ENCODE peak calls at places on chromosomes 11 and 22, in nine cellular contexts. Z, Y, O, F, A, Q, K, C and N are unnamed samples.

GRCh38 chr11:36557991-36558390 is 9.8 kb upstream of the RAG1 start:
- DNase-seq in Z (no peak), Y (no peak), O (no peak), F (no peak), A (no peak), Q (no peak), K (no peak), C (no peak), N (no peak)

GRCh38 chr11:20093775-20094174 is 66.5 kb downstream of the DBX1 start:
- DNase-seq in Z (no peak), Y (no peak), O (peak; percentile 73), F (no peak), A (no peak), Q (no peak), K (no peak), C (no peak), N (no peak)

GRCh38 chr11:62129610-62130497 is 6.0 kb downstream of the INCENP start:
- DNase-seq in Z (no peak), Y (no peak), O (no peak), F (peak; percentile 56), A (no peak), Q (no peak), K (peak; percentile 6), C (peak; percentile 18), N (no peak)

GRCh38 chr11:68038718-68039525 is at the start of gene TCIRG1:
- DNase-seq in Z (peak; percentile 93), Y (peak; percentile 91), O (peak; percentile 70), F (peak; percentile 96), A (peak; percentile 47), Q (peak; percentile 84), K (peak; percentile 90), C (peak; percentile 92), N (no peak)

GRCh38 chr11:110147965-110148709 is 54.9 kb downstream of the ZC3H12C start:
- DNase-seq in Z (peak; percentile 29), Y (no peak), O (peak; percentile 92), F (no peak), A (no peak), Q (no peak), K (no peak), C (no peak), N (no peak)

GRCh38 chr11:120573756-120574354 is 62.3 kb downstream of the GRIK4 start:
- DNase-seq in Z (no peak), Y (no peak), O (no peak), F (peak; percentile 45), A (no peak), Q (no peak), K (no peak), C (no peak), N (no peak)

GRCh38 chr11:61587541-61587941 is 6.7 kb upstream of the SYT7 start:
- DNase-seq in Z (peak; percentile 31), Y (peak; percentile 72), O (no peak), F (peak; percentile 79), A (no peak), Q (no peak), K (peak; percentile 33), C (peak; percentile 51), N (no peak)

GRCh38 chr11:129259950-129260349 is 67.8 kb upstream of the ARHGAP32 start:
- DNase-seq in Z (no peak), Y (no peak), O (no peak), F (no peak), A (no peak), Q (no peak), K (no peak), C (no peak), N (no peak)

GRCh38 chr22:31138126-31138525 is 2.2 kb downstream of the PLA2G3 start:
- DNase-seq in Z (no peak), Y (no peak), O (no peak), F (no peak), A (no peak), Q (no peak), K (no peak), C (no peak), N (no peak)

GRCh38 chr22:46576556-46577351 is 39.3 kb upstream of the CELSR1 start:
- DNase-seq in Z (peak; percentile 23), Y (peak; percentile 75), O (peak; percentile 35), F (peak; percentile 71), A (no peak), Q (no peak), K (peak; percentile 54), C (peak; percentile 68), N (no peak)

GRCh38 chr11:28107726-28108618 is at the start of the genes KIF18A and METTL15:
- DNase-seq in Z (peak; percentile 70), Y (peak; percentile 100), O (peak; percentile 99), F (peak; percentile 100), A (peak; percentile 98), Q (peak; percentile 100), K (peak; percentile 100), C (peak; percentile 100), N (peak; percentile 97)

GRCh38 chr11:28110839-28111235 is 2.6 kb downstream of the METTL15 start:
- DNase-seq in Z (no peak), Y (no peak), O (no peak), F (no peak), A (no peak), Q (no peak), K (no peak), C (no peak), N (no peak)

GRCh38 chr11:28107331-28107725 is 628 bp downstream of the KIF18A start:
- DNase-seq in Z (no peak), Y (no peak), O (peak; percentile 37), F (no peak), A (no peak), Q (no peak), K (no peak), C (no peak), N (no peak)

GRCh38 chr11:28108909-28109308 is 721 bp downstream of the METTL15 start:
- DNase-seq in Z (no peak), Y (no peak), O (no peak), F (no peak), A (no peak), Q (no peak), K (no peak), C (no peak), N (no peak)

DNA sequence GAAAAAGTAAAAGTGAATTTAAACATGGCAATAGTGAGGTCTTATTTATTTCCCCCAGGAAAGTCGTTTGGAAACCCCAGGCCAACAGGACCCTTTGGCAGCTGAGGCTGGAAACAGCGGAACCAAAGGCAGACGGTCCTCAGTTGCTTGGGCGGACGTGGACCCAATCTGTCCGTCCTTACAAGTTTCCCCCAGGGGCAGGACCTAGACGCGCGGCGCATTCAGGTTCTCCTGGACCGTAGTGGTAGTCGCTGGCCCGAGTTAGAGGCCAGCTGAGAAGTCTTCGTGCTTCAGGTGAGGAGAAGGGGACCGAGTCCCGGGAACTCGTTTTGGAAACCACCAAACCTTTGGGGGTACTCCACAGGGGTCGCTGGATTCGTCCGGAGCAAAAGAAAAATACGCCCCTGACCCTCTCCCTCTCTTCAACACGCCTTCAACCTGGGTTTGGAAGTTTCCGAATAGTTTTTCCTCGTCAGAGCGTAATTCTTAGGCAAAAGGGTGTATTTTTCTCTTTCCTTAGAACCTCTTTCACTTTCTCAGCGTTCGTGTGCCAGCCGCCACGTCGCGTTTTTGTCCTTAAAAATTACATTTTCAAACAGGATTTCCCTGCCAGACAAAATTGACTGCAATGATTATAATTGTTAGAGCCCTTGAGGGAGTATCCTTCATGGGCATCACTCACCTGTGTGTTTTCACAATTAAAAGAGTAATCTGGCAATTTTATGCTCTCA is 2.1 kb downstream of the METTL15 start:
- DNase-seq in Z (peak; percentile 47), Y (peak; percentile 77), O (peak; percentile 78), F (peak; percentile 86), A (peak; percentile 29), Q (peak; percentile 40), K (peak; percentile 73), C (peak; percentile 77), N (peak; percentile 5)
- TF ChIP-seq POLR2A in Z (peak; percentile 65), Y (no peak), O (peak; percentile 77), F (peak; percentile 20), A (peak; percentile 92), Q (no peak), K (peak; percentile 72), C (no peak), N (no peak)

DNA sequence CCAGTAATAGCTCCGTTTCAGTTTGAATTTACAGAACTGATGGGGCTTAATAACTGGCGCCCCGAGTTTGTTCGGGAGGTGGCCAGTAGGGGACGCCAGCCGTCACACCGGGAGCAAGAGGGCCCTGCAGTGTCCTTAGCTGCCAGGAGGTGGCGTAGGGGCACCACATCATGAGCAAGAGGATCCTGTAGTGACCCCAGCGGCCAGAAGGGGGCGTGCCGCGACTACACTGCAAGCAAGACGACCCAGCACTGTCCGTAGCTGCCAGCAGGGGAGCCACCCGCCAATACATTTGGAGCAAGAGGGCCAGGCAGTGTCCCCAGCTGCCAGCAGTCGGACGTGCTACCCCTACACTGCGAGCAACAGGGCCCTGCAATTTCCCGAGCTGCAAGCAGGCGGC is 663.7 kb upstream of the B3GAT1 start:
- DNase-seq in Z (no peak), Y (no peak), O (peak; percentile 5), F (no peak), A (peak; percentile 81), Q (peak; percentile 57), K (peak; percentile 68), C (peak; percentile 60), N (no peak)
- TF ChIP-seq CTCF in Z (no peak), Y (no peak), O (peak; percentile 50), F (no peak), A (peak; percentile 99), Q (peak; percentile 31), K (peak; percentile 49), C (peak; percentile 12), N (no peak)

DNA sequence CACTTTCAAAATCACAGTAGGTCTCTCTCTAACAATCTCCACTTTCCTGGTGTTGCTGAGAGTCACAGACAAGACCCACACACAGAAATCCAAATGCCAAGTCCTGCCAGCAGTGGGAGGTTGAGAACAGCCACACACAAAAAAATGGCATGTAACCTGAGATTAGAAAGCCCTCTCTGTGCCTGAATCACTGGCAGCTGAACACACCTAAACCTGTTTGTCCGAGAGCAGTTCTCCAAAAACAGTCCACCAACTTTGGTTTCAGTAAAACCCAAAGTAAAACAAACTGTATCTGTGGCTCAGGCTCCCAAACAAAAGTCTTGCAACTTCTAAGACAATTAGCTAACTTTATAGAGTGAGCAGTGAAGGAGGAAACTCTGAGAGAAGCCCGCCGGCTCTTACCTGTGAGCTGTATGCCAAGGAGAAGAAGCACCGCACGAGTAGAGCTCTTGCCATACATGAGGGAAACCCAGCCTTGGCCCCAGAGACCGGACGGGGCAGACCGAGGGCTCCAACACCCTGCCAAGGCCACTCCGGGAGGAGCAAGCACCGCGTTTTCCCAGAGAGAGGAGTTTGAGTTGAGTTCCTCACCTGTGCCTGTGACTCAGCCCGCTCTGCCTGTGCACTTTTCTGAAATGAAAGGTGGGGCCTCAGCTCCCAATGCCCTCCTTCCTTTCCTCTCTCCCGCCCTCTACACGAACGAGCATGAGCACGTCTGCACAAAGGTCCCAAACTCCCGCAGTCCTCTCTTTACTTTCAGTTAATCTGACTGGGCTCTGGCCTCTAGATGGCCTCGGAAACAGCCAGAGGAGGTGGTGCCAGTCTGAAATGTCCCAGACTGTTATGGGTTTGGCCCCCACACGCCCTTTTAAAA is at the start of gene MPZL2:
- DNase-seq in Z (no peak), Y (peak; percentile 27), O (no peak), F (no peak), A (no peak), Q (no peak), K (peak; percentile 76), C (peak; percentile 85), N (no peak)
- TF ChIP-seq POLR2A in Z (no peak), Y (no peak), O (no peak), F (no peak), A (peak; percentile 73), Q (no peak), K (peak; percentile 86), C (no peak), N (peak; percentile 76)

DNA sequence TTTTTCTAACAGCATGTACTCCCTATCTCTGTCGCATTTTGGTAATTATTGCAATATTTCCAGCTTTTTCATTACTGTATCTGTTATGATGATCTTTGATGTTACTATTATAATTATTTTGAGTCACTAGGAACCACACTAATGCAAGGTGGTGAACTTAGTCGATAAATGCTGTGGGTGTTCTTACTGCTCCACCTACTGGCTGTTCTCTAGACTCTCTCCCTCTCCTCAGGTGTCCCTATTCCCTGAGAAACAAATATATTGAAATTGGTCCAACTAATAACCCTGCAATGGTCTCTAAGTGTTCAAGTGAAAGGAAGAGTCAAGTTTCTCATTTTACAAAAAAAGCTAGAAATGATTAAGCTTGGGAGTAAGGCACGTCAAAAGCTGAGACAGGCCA is 10.5 kb downstream of the ARL14EP start:
- DNase-seq in Z (no peak), Y (no peak), O (no peak), F (no peak), A (no peak), Q (no peak), K (no peak), C (no peak), N (no peak)
- TF ChIP-seq CTCF in Z (peak; percentile 61), Y (peak; percentile 17), O (peak; percentile 37), F (no peak), A (peak; percentile 58), Q (no peak), K (peak; percentile 31), C (no peak), N (peak; percentile 51)